ENCODE peak calls at places on chromosomes 11 and 22, in eight cellular contexts. E is A549, P is body of pancreas, O is HCT116, A is ovary, S is IMR-90, N is thyroid gland, T is spleen. X is an unnamed sample.

GRCh38 chr11:123653997-123654565 is 343 bp downstream of the SCN3B start:
- DNase-seq in E (peak), P (peak), O (no peak), A (peak), S (peak), N (peak), T (peak), X (peak)

GRCh38 chr11:19447150-19447566 is 206.4 kb upstream of the E2F8 start:
- DNase-seq in E (no peak), P (no peak), O (no peak), A (no peak), S (peak), N (no peak), T (no peak), X (no peak)

GRCh38 chr11:59207988-59208432 is 4.7 kb downstream of the MPEG1 start:
- DNase-seq in E (peak), P (peak), O (no peak), A (no peak), S (peak), N (peak), T (no peak), X (no peak)

GRCh38 chr11:43573233-43573632 is 107.3 kb upstream of the HSD17B12 start:
- DNase-seq in E (no peak), P (no peak), O (peak), A (no peak), S (no peak), N (no peak), T (no peak), X (no peak)

GRCh38 chr11:125061237-125061636 is 1.9 kb upstream of the SLC37A2 start:
- DNase-seq in E (no peak), P (no peak), O (no peak), A (peak), S (no peak), N (no peak), T (no peak), X (no peak)

GRCh38 chr11:57424802-57425564 is 1.9 kb downstream of the SLC43A3 start:
- DNase-seq in E (no peak), P (peak), O (no peak), A (peak), S (peak), N (peak), T (peak), X (peak)

GRCh38 chr11:61377461-61378160 is 14.8 kb upstream of the TMEM216 start:
- DNase-seq in E (no peak), P (no peak), O (no peak), A (no peak), S (peak), N (no peak), T (no peak), X (no peak)

GRCh38 chr11:267491-267994 is 10.7 kb upstream of the NLRP6 start:
- DNase-seq in E (peak), P (no peak), O (no peak), A (no peak), S (no peak), N (no peak), T (peak), X (peak)

GRCh38 chr22:28032896-28033295 is 113.8 kb upstream of the PITPNB start:
- DNase-seq in E (no peak), P (no peak), O (no peak), A (no peak), S (no peak), N (no peak), T (no peak), X (no peak)

GRCh38 chr11:102734650-102735049 is 9.9 kb upstream of the MMP8 start:
- DNase-seq in E (no peak), P (no peak), O (no peak), A (no peak), S (no peak), N (no peak), T (no peak), X (no peak)

GRCh38 chr11:1041471-1041870 is 5.0 kb upstream of the MUC6 start:
- DNase-seq in E (no peak), P (no peak), O (no peak), A (no peak), S (no peak), N (no peak), T (peak), X (no peak)

GRCh38 chr11:61671527-61671926 is 8.7 kb upstream of the DAGLA start:
- DNase-seq in E (peak), P (peak), O (no peak), A (no peak), S (no peak), N (no peak), T (no peak), X (no peak)

GRCh38 chr22:41023299-41023623 is 69.1 kb upstream of the EP300 start:
- DNase-seq in E (no peak), P (no peak), O (no peak), A (no peak), S (no peak), N (no peak), T (no peak), X (no peak)

DNA sequence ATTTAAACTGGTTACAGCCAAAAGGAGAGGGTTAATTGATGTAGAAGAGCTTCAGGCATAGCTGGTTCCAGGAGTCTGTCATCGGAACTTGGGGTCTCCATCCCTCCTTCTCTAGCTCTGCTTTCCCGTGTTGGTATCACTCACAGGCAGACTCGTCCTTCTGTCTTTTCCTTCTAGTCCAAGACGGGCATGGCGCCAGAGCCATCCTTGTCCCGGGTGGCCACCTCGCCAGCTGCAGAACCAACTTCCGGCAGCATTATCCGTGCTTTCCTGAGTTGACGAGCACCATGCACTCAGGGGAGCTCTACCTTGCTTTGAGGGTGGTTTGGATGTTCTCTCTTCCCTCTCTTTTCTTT is 14.7 kb downstream of the LINC01488 start:
- DNase-seq in E (no peak), P (no peak), O (no peak), A (no peak), S (no peak), N (no peak), T (peak), X (no peak)
- H3K27ac ChIP-seq in E (peak), P (peak), O (no peak), A (no peak), S (peak), N (no peak), T (no peak), X (peak)

GRCh38 chr11:4546876-4547275 is 1.9 kb downstream of the OR52M1 start:
- DNase-seq in E (no peak), P (no peak), O (no peak), A (no peak), S (no peak), N (no peak), T (no peak), X (no peak)
- TF ChIP-seq POLR2A in E (no peak), P (no peak), O (no peak), A (no peak), S (no peak), N (no peak), T (no peak), X (no peak)

GRCh38 chr11:66970371-66970807 is 4.7 kb upstream of the C11orf86 start:
- DNase-seq in E (no peak), P (no peak), O (no peak), A (no peak), S (no peak), N (no peak), T (no peak), X (no peak)
- H3K27ac ChIP-seq in E (peak), P (no peak), O (peak), A (no peak), S (peak), N (no peak), T (no peak), X (no peak)

GRCh38 chr11:67398661-67399563 is 2.7 kb downstream of the PPP1CA start:
- DNase-seq in E (no peak), P (no peak), O (no peak), A (no peak), S (no peak), N (no peak), T (peak), X (no peak)
- TF ChIP-seq POLR2A in E (no peak), P (no peak), O (no peak), A (no peak), S (no peak), N (no peak), T (no peak), X (no peak)

DNA sequence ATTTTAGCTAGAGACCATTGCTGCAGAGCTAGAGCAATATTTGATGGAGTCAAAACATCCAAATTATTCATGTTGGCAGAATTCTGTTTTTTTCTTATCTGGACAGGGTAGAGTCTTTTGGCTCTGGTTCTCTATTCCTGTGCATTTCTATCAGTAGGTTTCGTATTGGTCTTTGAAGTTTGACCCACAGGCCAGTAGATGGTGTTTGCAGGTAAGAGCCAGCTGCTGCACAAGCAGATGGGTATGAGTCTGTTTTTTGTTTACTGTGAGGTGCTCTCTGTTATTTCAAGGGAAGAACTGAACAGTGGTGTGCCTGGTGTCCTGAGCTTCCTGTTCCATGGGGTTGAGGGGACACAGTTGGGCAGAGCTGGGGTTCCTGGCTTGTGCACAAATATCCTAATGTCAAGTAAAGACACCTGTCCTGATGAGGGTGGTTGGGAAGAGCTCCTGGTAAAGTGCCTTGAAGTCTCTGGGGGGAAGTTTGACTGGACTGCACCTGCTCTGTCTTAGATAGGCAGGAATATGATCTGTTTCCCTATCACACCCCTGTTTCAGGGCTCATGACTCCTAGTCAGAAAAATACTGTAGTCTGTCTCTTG is 34.0 kb upstream of the SLC22A25 start:
- DNase-seq in E (no peak), P (no peak), O (no peak), A (no peak), S (no peak), N (no peak), T (no peak), X (no peak)
- H3K27ac ChIP-seq in E (no peak), P (no peak), O (no peak), A (no peak), S (no peak), N (no peak), T (no peak), X (no peak)

DNA sequence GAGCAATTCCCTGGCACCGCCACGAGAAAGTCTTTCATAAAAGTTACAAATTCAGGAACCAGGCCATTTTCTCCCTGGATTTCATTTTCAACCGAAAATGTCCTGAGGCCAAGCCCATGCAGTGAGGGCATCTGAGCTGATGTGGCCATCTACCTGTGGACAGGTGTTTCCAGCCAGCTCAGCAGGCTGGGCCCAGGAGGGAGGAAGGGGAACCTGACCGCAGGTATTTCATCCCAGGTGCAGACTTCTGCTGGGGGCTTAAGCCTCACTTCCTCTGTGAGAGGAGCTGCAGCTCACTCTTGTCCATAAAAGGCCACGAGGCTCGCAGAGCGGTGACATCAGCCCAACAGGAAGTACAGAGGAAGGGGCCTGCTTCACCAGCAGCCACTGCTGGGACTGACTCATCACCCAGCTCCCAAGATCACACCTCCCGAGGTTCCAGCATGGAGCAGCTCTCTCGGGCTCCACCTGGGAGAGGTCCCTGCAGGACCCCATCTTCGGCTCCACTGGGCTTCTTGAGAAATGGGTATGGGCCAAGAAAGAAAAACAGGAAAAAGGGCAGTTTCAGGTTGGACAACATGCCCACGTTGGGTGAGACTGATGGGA is 56.4 kb downstream of the MYH9 start:
- DNase-seq in E (peak), P (peak), O (peak), A (peak), S (peak), N (peak), T (peak), X (peak)
- TF ChIP-seq POLR2A in E (no peak), P (no peak), O (no peak), A (no peak), S (peak), N (no peak), T (no peak), X (no peak)

GRCh38 chr11:120122921-120123683 is 14.8 kb downstream of the TRIM29 start:
- DNase-seq in E (no peak), P (no peak), O (no peak), A (no peak), S (no peak), N (no peak), T (no peak), X (no peak)
- H3K27ac ChIP-seq in E (no peak), P (no peak), O (no peak), A (no peak), S (no peak), N (no peak), T (no peak), X (no peak)

X was measured in heart left ventricle.